ENCODE peak calls at places on chromosomes 5 and 9, in four cellular contexts. C is K562, N is GM12878, B is H1. W is an unnamed sample.

GRCh38 chr9:116998305-116998704 is 311.2 kb downstream of the TRIM32 start:
- DNase-seq in C (no peak), B (no peak), N (no peak), W (no peak)

GRCh38 chr9:78149738-78150291 is 86.1 kb upstream of the CEP78 start:
- DNase-seq in B (no peak), N (no peak), C (no peak), W (no peak)

GRCh38 chr9:71793386-71794105 is 25.2 kb upstream of the CEMIP2 start:
- DNase-seq in C (no peak), B (no peak), N (no peak), W (peak)

GRCh38 chr9:94799578-94800264 is 73.2 kb downstream of the AOPEP start:
- DNase-seq in C (no peak), B (no peak), N (no peak), W (no peak)

GRCh38 chr9:112176410-112177010 is 1.4 kb upstream of the SUSD1 start:
- DNase-seq in N (no peak), B (no peak), C (no peak), W (peak)

GRCh38 chr9:70883056-70883455 is 238.4 kb downstream of the TRPM3 start:
- DNase-seq in C (no peak), N (no peak), B (no peak), W (no peak)

GRCh38 chr5:66425842-66426241 is 170.4 kb upstream of the MAST4 start:
- DNase-seq in B (no peak), N (no peak), C (no peak), W (no peak)

GRCh38 chr5:134125195-134126015 is 10.9 kb downstream of the TCF7 start:
- DNase-seq in N (no peak), C (no peak), B (no peak), W (no peak)

GRCh38 chr5:116494784-116495480 is 79.7 kb downstream of the SEMA6A start:
- DNase-seq in B (no peak), C (no peak), N (no peak), W (peak)

GRCh38 chr5:59648038-59648831 is 245.3 kb downstream of the PDE4D start:
- DNase-seq in C (no peak), B (no peak), N (no peak), W (no peak)

GRCh38 chr5:61423487-61424157 is 91.6 kb downstream of the ZSWIM6 start:
- DNase-seq in N (no peak), B (no peak), C (no peak), W (no peak)

DNA sequence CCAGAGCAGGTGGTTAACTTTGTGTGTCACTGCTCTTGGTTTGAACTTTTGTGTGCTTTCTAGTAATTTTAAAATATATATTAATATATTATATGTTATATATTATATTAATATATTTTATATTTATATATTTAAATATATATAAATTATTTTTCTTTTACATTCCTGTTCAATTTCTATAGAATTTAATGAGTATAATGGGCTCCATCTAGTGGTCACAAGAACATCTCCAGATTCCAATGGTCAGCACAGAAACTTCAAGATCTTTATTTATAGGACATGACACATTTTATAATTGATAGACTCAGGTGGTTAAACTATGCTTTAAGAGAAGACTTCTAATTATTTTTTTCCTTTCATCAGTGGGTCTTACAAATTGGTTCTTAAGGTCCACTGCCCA is 39.1 kb downstream of the COL23A1 start:
- DNase-seq in N (no peak), C (peak), B (no peak), W (peak)
- TF ChIP-seq BRCA1 in N (no peak), C (no peak), B (no peak), W (no peak)

GRCh38 chr5:137563646-137564474 is 64.7 kb upstream of the SPOCK1 start:
- DNase-seq in B (no peak), C (no peak), N (no peak), W (no peak)
- TF ChIP-seq BRCA1 in B (no peak), C (no peak), N (no peak), W (no peak)

GRCh38 chr5:55601209-55601618 is 66.5 kb upstream of the PLPP1 start:
- DNase-seq in C (no peak), N (no peak), B (peak), W (peak)
- TF ChIP-seq BRCA1 in C (no peak), N (no peak), B (no peak), W (no peak)

GRCh38 chr9:106404137-106404536 is 458.8 kb upstream of the ZNF462 start:
- DNase-seq in C (no peak), N (no peak), B (no peak), W (no peak)

GRCh38 chr9:106400170-106400569 is 462.8 kb upstream of the ZNF462 start:
- DNase-seq in N (no peak), B (no peak), C (no peak), W (no peak)

GRCh38 chr9:106403081-106403480 is 459.9 kb upstream of the ZNF462 start:
- DNase-seq in C (no peak), N (no peak), B (no peak), W (peak)

GRCh38 chr9:106405871-106406435 is 457.0 kb upstream of the ZNF462 start:
- DNase-seq in B (no peak), C (no peak), N (no peak), W (no peak)

GRCh38 chr9:106400950-106401349 is 462.0 kb upstream of the ZNF462 start:
- DNase-seq in C (no peak), N (no peak), B (no peak), W (peak)
- TF ChIP-seq BRCA1 in C (no peak), N (no peak), B (no peak), W (no peak)

GRCh38 chr5:73917433-73917832 is 291.4 kb downstream of the ARHGEF28 start:
- DNase-seq in N (no peak), C (no peak), B (no peak), W (no peak)
- TF ChIP-seq BRCA1 in N (no peak), C (no peak), B (no peak), W (no peak)

GRCh38 chr5:42876375-42876844 is 64.7 kb upstream of the SELENOP start:
- DNase-seq in N (no peak), B (no peak), C (no peak), W (no peak)
- TF ChIP-seq BRCA1 in N (no peak), B (no peak), C (no peak), W (no peak)

GRCh38 chr9:14731294-14731981 is 8.9 kb upstream of the CER1 start:
- DNase-seq in C (no peak), N (no peak), B (no peak), W (no peak)

GRCh38 chr9:14730367-14730958 is 7.9 kb upstream of the CER1 start:
- DNase-seq in C (no peak), N (no peak), B (no peak), W (no peak)

DNA sequence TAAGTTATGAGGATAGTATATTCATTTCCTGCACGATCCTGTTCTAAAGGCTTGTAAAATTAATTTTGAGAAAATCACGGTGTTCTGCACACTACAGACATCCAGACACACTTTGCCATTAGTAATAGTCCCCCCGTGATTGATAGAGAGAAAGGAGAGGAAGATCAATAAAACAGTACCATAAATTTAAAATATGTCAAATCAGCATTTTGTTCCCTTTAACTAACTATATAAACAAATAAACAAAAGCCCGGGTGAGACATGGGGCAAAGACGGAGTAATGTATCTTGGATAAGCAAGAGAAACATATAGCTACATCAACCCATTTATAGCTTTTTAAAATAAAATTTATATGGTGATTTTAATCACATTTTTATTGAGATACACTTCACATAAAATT is 10.6 kb upstream of the CER1 start:
- DNase-seq in N (no peak), C (no peak), B (no peak), W (no peak)
- TF ChIP-seq BRCA1 in N (no peak), C (no peak), B (no peak), W (no peak)

GRCh38 chr9:108439967-108440366 is 415.8 kb downstream of the ACTL7B start:
- DNase-seq in B (no peak), N (no peak), C (no peak), W (no peak)
- TF ChIP-seq BRCA1 in B (no peak), N (no peak), C (no peak), W (no peak)

GRCh38 chr5:151600069-151600665 is 9.0 kb upstream of the FAT2 start:
- DNase-seq in C (no peak), N (no peak), B (no peak), W (no peak)

GRCh38 chr5:151597749-151598148 is 6.6 kb upstream of the FAT2 start:
- DNase-seq in N (no peak), C (no peak), B (no peak), W (no peak)

GRCh38 chr5:151596839-151597539 is 5.9 kb upstream of the FAT2 start:
- DNase-seq in B (no peak), C (no peak), N (no peak), W (peak)

GRCh38 chr5:151598556-151598955 is 7.4 kb upstream of the FAT2 start:
- DNase-seq in B (no peak), C (no peak), N (no peak), W (no peak)

DNA sequence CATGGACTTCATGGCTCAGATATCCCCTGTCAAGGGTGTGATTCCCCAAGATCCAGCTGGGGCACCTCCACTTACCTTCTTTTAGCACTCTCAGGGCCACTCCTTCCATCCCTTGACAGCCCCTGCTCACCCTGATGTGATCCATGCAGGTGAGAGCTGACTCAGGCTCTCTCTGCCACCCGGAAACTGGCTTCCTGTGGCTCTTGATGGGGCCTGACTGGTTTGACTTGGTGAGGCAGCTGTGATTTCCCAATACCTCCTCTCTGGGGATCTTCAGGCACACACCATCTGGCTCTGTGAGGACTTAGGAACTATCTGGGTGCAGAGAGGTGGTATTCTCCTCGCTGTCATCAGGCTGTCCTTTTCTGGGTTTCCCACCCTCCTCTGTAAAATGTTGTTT is 7.9 kb upstream of the FAT2 start:
- DNase-seq in C (no peak), B (no peak), N (no peak), W (no peak)
- TF ChIP-seq BRCA1 in C (no peak), B (no peak), N (no peak), W (no peak)